ENCODE peak calls at places on chromosome 12, in six cellular contexts. B is cardiac fibroblast; U is CD4-positive, alpha-beta T cell; V is progenitor cell of endocrine pancreas; F is lower leg skin; X is Peyer's patch. S is an unnamed sample.

GRCh38 chr12:68805592-68806120 is 2.3 kb upstream of the MDM2 start:
- DNase-seq in U (no peak), X (no peak), V (no peak), B (peak; percentile 48), F (no peak), S (no peak)

GRCh38 chr12:43740511-43741100 is 18.0 kb downstream of the PUS7L start:
- DNase-seq in V (no peak), B (no peak), X (no peak), U (no peak), F (no peak), S (no peak)

GRCh38 chr12:112303004-112303403 is 79.2 kb downstream of the HECTD4 start:
- DNase-seq in F (no peak), V (no peak), U (peak; percentile 11), B (peak; percentile 93), X (no peak), S (no peak)

GRCh38 chr12:124687695-124688301 is 120.4 kb upstream of the NCOR2 start:
- DNase-seq in B (peak; percentile 35), V (no peak), X (no peak), U (no peak), F (no peak), S (no peak)

GRCh38 chr12:112381421-112381897 is 772 bp downstream of the HECTD4 start:
- DNase-seq in V (no peak), B (no peak), U (no peak), X (peak; percentile 51), F (no peak), S (peak; percentile 47)

GRCh38 chr12:100794441-100795192 is at the start of gene ANO4:
- DNase-seq in U (no peak), F (no peak), B (no peak), X (no peak), V (no peak), S (no peak)

GRCh38 chr12:25692115-25693035 is 139.3 kb upstream of the LMNTD1 start:
- DNase-seq in U (no peak), F (no peak), V (no peak), X (no peak), B (peak; percentile 83), S (peak; percentile 71)

GRCh38 chr12:121789233-121789781 is 4.2 kb downstream of the RHOF start:
- DNase-seq in B (no peak), X (peak; percentile 85), U (no peak), F (no peak), V (no peak), S (no peak)

GRCh38 chr12:122917508-122918227 is 21.7 kb upstream of the VPS37B start:
- DNase-seq in V (no peak), X (peak; percentile 84), U (no peak), F (no peak), B (peak; percentile 64), S (peak; percentile 63)

GRCh38 chr12:100987552-100988277 is 193.1 kb downstream of the ANO4 start:
- DNase-seq in F (no peak), V (peak; percentile 16), B (peak; percentile 58), X (no peak), U (no peak), S (no peak)

GRCh38 chr12:20212036-20212435 is 156.3 kb upstream of the PDE3A start:
- DNase-seq in X (no peak), F (no peak), U (no peak), V (no peak), B (peak; percentile 49), S (no peak)

GRCh38 chr12:130145731-130146130 is 16.5 kb upstream of the FZD10 start:
- DNase-seq in U (no peak), B (no peak), X (no peak), F (no peak), V (no peak), S (no peak)

GRCh38 chr12:14264316-14264715 is 101.2 kb upstream of the ATF7IP start:
- DNase-seq in V (no peak), X (no peak), F (no peak), B (peak; percentile 55), U (no peak), S (no peak)

GRCh38 chr12:68971404-68971803 is 38.4 kb upstream of the CPM start:
- DNase-seq in X (no peak), B (peak; percentile 86), V (no peak), U (no peak), F (no peak), S (no peak)

GRCh38 chr12:129208566-129208965 is 355.3 kb downstream of the GLT1D1 start:
- DNase-seq in F (no peak), V (no peak), X (no peak), B (no peak), U (no peak), S (no peak)

GRCh38 chr12:3882896-3883564 is 9.8 kb upstream of the PARP11 start:
- DNase-seq in F (no peak), U (no peak), X (no peak), B (peak; percentile 29), V (no peak), S (no peak)
- TF ChIP-seq CTCF in F (no peak), U (peak; percentile 30), X (no peak), B (peak; percentile 34), V (peak; percentile 38), S (no peak)

GRCh38 chr12:96099431-96099830 is 64.0 kb upstream of the LTA4H start:
- DNase-seq in U (no peak), B (no peak), V (no peak), F (no peak), X (no peak), S (no peak)

GRCh38 chr12:96103067-96103650 is 67.8 kb upstream of the LTA4H start:
- DNase-seq in X (no peak), V (no peak), U (no peak), B (peak; percentile 20), F (no peak), S (no peak)

GRCh38 chr12:96101806-96102205 is 66.4 kb upstream of the LTA4H start:
- DNase-seq in B (no peak), V (no peak), U (no peak), F (no peak), X (no peak), S (no peak)

GRCh38 chr12:96098631-96099030 is 63.2 kb upstream of the LTA4H start:
- DNase-seq in V (no peak), B (no peak), U (no peak), F (no peak), X (no peak), S (no peak)

DNA sequence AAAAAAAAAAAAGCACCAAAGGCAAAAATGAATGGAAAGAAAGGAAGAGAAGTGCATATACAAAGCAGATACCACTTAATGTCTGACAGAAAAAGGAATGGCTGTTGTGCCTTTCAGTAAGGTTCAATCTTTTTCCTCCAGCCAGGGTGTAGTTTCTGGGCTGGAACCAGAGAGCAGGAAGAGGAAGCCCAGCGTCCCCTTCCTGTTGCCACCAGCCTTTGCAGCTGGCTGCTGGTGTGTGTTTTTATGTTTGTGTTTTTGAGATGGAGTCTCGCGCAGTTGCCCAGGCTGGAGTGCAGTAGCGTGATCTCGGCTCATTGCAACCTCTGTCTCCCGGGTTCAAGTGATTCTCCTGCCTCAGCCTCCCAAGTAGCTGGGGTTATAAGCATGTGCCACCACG is 64.6 kb upstream of the LTA4H start:
- DNase-seq in V (no peak), B (no peak), F (no peak), X (no peak), U (no peak), S (no peak)
- TF ChIP-seq CTCF in V (no peak), B (no peak), F (no peak), X (no peak), U (no peak), S (no peak)

GRCh38 chr12:70571029-70571428 is 66.2 kb downstream of the PTPRB start:
- DNase-seq in U (no peak), V (no peak), F (no peak), X (no peak), B (no peak), S (no peak)

GRCh38 chr12:70577283-70577634 is 60.0 kb downstream of the PTPRB start:
- DNase-seq in V (no peak), B (no peak), F (no peak), X (no peak), U (no peak), S (no peak)

GRCh38 chr12:70576341-70577282 is 60.6 kb downstream of the PTPRB start:
- DNase-seq in B (peak; percentile 90), V (no peak), U (no peak), F (no peak), X (no peak), S (no peak)

GRCh38 chr12:70571705-70572269 is 65.4 kb downstream of the PTPRB start:
- DNase-seq in B (no peak), V (no peak), U (no peak), F (no peak), X (no peak), S (no peak)
- TF ChIP-seq CTCF in B (no peak), V (no peak), U (no peak), F (no peak), X (no peak), S (no peak)

GRCh38 chr12:64998327-64999156 is 122.6 kb downstream of the WIF1 start:
- DNase-seq in F (no peak), X (no peak), V (no peak), U (no peak), B (peak; percentile 6), S (no peak)

GRCh38 chr12:64999157-64999425 is 122.0 kb downstream of the WIF1 start:
- DNase-seq in V (no peak), U (no peak), X (no peak), B (no peak), F (no peak), S (no peak)

GRCh38 chr12:65005716-65006115 is 115.4 kb downstream of the WIF1 start:
- DNase-seq in X (no peak), B (no peak), F (no peak), V (no peak), U (no peak), S (no peak)

GRCh38 chr12:65004270-65004669 is 116.8 kb downstream of the WIF1 start:
- DNase-seq in X (no peak), V (no peak), F (no peak), B (no peak), U (no peak), S (no peak)
- TF ChIP-seq CTCF in X (no peak), V (no peak), F (no peak), B (no peak), U (no peak), S (no peak)